ENCODE peak calls at places on chromosomes 13 and 19, in four cellular contexts. J, R, E and T are unnamed samples.

GRCh38 chr19:23957660-23958281 is 43.1 kb downstream of the ZNF726 start:
- DNase-seq in J (peak; percentile 83), R (no peak), E (no peak), T (no peak)

GRCh38 chr13:37886879-37887278 is 17.3 kb upstream of the TRPC4 start:
- DNase-seq in J (no peak), R (no peak), E (no peak), T (no peak)

GRCh38 chr13:35860661-35861060 is 270.5 kb downstream of the DCLK1 start:
- DNase-seq in J (no peak), R (no peak), E (no peak), T (no peak)

GRCh38 chr19:51096473-51097165 is 11.6 kb downstream of the CTU1 start:
- DNase-seq in J (no peak), R (no peak), E (no peak), T (no peak)

GRCh38 chr13:21137696-21138095 is 38.7 kb downstream of the SKA3 start:
- DNase-seq in J (peak; percentile 56), R (no peak), E (no peak), T (no peak)

GRCh38 chr19:20171285-20171684 is 4.3 kb downstream of the ZNF486 start:
- DNase-seq in J (no peak), R (no peak), E (no peak), T (no peak)

GRCh38 chr13:108662528-108662927 is 33.1 kb downstream of the MYO16 start:
- DNase-seq in J (no peak), R (no peak), E (no peak), T (no peak)

GRCh38 chr13:101917833-101918755 is 465.6 kb downstream of the ITGBL1 start:
- DNase-seq in J (no peak), R (no peak), E (no peak), T (no peak)

GRCh38 chr19:30313353-30313750 is 58.8 kb upstream of the ZNF536 start:
- DNase-seq in J (no peak), R (no peak), E (no peak), T (no peak)

GRCh38 chr13:111275995-111276618 is 44.3 kb upstream of the TEX29 start:
- DNase-seq in J (no peak), R (no peak), E (no peak), T (no peak)
- H3K36me3 ChIP-seq in J (peaks cover 38% of the 10 kb centered on the region), R (peaks cover 53% of the 10 kb centered on the region), E (peaks cover 4% of the 10 kb centered on the region), T (peaks cover 78% of the 10 kb centered on the region)

DNA sequence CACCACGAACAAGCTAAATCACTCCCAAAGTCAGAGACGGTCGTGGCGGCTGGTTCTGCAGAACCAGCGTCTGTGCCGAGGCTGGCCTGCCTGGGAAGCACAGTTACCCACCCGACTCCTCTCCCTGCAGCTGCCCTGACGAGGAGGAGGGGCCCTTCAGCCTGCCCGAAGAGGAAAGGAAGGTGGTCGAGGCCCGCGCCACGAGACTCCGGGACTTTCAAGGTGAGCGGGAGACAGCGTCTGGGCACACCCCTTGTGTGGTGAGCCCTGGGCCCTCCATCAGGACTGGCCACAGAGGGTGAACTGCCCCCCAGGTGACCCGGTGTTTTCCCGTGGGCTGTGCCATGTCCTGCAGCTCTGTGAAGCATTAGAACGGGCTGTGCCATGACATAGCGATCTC is 29.1 kb downstream of the PEX11G start:
- DNase-seq in J (no peak), R (no peak), E (no peak), T (no peak)
- H3K36me3 ChIP-seq in J (peaks cover 36% of the 10 kb centered on the region), R (peaks cover 25% of the 10 kb centered on the region), E (no peaks in the 10 kb centered on the region), T (peaks cover 99% of the 10 kb centered on the region)

DNA sequence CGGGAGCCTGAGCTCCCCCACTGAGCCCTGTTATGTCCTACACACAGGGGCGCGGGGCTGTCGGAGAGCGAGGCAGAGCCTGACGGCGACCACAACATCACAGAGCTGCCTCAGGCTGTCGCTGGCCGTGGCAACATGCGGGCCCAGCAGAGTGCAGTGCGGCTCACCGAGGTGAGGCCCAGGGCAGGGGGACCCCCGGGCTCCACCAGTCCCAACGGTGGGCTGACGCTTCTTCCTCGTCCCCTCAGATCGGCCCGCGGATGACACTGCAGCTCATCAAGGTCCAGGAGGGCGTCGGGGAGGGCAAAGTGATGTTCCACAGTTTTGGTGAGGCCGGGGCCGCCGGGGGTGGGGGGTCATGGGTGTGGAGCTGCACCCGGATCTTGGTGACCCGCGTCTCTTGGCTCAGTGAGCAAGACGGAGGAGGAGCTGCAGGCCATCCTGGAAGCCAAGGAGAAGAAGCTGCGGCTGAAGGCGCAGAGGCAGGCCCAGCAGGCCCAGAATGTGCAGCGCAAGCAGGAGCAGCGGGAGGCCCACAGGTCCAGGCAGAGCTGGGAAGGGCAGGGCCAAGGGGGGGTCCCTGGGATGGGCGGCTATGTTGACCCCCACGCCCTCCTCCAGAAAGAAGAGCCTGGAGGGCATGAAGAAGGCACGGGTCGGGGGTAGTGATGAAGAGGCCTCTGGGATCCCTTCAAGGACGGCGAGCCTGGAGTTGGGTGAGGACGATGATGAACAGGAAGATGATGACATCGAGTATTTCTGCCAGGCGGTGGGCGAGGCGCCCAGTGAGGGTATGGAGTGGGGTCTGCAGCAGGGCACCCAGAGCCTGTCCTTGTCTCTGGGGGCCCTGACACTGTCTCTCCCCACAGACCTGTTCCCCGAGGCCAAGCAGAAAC is 1.2 kb upstream of the P2RY11 start:
- DNase-seq in J (no peak), R (no peak), E (no peak), T (no peak)
- H3K36me3 ChIP-seq in J (peaks cover 57% of the 10 kb centered on the region), R (peaks cover 58% of the 10 kb centered on the region), E (peaks cover 19% of the 10 kb centered on the region), T (peaks cover 56% of the 10 kb centered on the region)

GRCh38 chr19:10797078-10797477 is 38.9 kb downstream of the TMED1 start:
- DNase-seq in J (no peak), R (no peak), E (no peak), T (peak; percentile 60)
- H3K36me3 ChIP-seq in J (peaks cover 69% of the 10 kb centered on the region), R (peaks cover 87% of the 10 kb centered on the region), E (peaks cover 3% of the 10 kb centered on the region), T (peaks cover 49% of the 10 kb centered on the region)

DNA sequence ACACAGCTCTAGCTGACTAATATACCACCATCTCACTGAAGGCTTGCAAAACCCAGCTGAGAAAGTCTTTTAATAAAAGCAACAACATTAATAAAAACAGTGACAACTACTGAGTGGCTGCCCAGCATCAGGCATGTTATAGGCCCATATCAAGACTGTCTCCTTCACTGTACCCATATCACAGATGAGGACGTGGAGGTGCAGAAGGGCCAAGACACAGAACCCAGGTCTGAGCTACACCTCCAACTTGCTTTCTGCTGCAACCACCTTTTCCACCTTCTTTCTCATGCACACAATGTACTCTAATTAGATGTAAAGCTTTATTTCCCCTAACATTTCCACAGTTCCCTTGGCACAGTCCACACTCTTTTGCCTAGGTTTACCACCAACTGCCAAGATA is 10.7 kb upstream of the MED26 start:
- DNase-seq in J (no peak), R (no peak), E (no peak), T (no peak)
- H3K36me3 ChIP-seq in J (peaks cover 36% of the 10 kb centered on the region), R (peaks cover 86% of the 10 kb centered on the region), E (peaks cover 3% of the 10 kb centered on the region), T (peaks cover 40% of the 10 kb centered on the region)

GRCh38 chr13:72726721-72727416 is 560 bp downstream of the MZT1 start:
- DNase-seq in J (peak; percentile 13), R (peak; percentile 52), E (peak; percentile 52), T (peak; percentile 46)

GRCh38 chr13:72728290-72728605 is 525 bp downstream of the BORA start:
- DNase-seq in J (no peak), R (no peak), E (no peak), T (no peak)

DNA sequence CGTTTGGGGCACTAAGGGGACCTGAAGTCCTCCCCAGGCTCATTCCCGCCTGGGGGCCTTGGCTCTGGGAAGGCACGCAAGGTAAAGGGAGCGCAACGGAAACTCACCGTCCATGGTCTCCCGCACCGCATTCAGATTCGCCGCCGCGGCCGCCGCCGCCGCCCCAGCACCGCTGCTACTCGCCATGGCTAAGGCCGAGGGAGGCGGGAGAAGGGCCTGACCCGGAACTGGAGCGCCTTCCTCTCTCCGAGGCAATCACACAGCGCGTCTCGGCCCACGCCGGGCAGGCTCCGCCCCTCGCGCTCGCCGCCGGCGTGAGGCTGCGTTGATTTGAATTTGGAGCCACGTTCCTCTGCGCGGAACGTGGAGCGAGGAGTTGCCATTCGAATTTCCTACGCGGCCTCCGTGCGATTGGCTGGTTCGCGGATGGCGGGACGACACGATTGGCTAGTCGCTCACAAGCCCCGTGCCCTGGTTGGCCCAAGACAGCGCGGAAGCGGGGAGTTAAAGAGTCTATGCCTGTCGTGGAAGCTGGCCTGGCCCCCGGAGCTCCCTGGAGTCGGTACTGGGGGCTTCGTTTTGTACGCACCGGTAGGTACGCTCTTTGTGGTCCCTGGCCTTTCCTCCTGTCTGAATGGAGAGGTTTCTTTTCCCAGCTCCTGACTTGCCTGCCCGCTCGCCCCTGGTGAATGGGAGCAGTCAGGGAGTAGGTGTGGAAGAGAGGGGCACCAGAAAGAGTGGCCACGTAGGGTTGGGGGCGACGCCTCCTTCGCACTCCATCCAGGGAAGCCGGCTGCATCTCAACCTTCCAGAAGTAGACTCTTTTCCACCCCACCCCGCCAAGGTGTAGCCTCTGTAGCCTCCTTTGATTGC is at the start of the genes BORA and MZT1:
- DNase-seq in J (peak; percentile 97), R (peak; percentile 90), E (peak; percentile 96), T (peak; percentile 93)
- H3K36me3 ChIP-seq in J (no peaks in the 10 kb centered on the region), R (peaks cover 45% of the 10 kb centered on the region), E (no peaks in the 10 kb centered on the region), T (peaks cover 3% of the 10 kb centered on the region)

GRCh38 chr13:113205428-113205931 is 3.0 kb downstream of the PCID2 start:
- DNase-seq in J (no peak), R (no peak), E (no peak), T (no peak)

GRCh38 chr13:113207890-113208423 is 512 bp downstream of the PCID2 start:
- DNase-seq in J (peak; percentile 37), R (no peak), E (peak; percentile 43), T (no peak)

GRCh38 chr13:113202912-113203311 is 5.6 kb downstream of the PCID2 start:
- DNase-seq in J (no peak), R (no peak), E (no peak), T (no peak)

GRCh38 chr13:113203507-113204377 is 4.7 kb downstream of the PCID2 start:
- DNase-seq in J (no peak), R (no peak), E (no peak), T (no peak)

DNA sequence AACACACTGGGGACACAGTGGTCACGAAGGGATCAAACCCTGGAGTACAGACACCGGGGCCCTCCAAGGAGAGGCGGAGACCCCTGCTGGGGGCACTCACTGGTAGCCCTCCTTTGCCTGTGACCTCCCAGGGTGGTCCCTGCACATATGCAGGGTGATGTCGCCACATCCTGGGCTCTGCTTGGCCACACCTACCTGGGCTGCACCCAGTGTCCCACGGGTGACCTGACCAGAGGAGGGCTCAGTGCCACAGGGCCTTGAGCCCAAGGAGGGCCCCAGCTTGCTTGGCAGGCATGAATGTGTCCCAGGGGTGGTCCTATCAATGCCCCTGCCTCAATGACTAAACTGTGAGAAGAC is 4.1 kb downstream of the PCID2 start:
- DNase-seq in J (no peak), R (no peak), E (no peak), T (no peak)
- H3K36me3 ChIP-seq in J (peaks cover 7% of the 10 kb centered on the region), R (peaks cover 77% of the 10 kb centered on the region), E (peaks cover 3% of the 10 kb centered on the region), T (peaks cover 15% of the 10 kb centered on the region)

GRCh38 chr19:11722414-11722813 is 16.3 kb downstream of the ZNF823 start:
- DNase-seq in J (no peak), R (no peak), E (no peak), T (no peak)
- H3K36me3 ChIP-seq in J (peaks cover 32% of the 10 kb centered on the region), R (peaks cover 49% of the 10 kb centered on the region), E (peaks cover 26% of the 10 kb centered on the region), T (peaks cover 20% of the 10 kb centered on the region)

DNA sequence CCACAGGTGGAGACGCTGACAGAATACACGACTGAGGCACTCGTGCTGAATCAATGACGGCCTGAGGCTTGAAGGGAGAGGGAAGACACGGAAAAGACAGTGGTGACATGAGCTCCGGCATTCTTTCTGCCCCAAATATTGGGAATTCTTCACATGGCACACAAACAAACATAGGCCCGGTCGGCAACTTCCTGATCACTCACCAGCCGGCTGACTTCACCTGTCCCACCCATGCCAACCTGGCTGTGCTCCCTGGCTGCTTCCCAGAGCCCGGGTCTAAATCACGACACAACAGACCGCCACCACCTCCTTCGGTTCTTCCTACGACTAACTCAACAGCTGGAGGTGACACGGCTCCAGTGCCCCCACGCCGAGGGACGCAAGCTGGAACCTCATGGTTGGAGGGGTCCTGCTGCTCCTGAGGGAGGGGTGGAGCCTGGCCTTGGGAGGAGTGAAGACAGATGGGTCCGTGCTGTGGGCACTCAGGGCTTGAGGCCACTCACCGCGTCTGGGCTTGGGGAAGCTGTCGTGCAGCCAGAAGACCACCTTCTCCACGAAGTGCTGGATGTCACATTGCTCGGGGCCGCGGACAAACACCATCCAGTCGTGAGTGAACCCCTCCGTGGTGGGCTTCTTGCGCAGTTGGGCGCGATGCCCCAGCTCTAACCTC is 9.6 kb downstream of the MLLT1 start:
- DNase-seq in J (no peak), R (no peak), E (no peak), T (no peak)
- H3K36me3 ChIP-seq in J (peaks cover 12% of the 10 kb centered on the region), R (peaks cover 53% of the 10 kb centered on the region), E (no peaks in the 10 kb centered on the region), T (peaks cover 24% of the 10 kb centered on the region)